ENCODE peak calls at places on chromosomes 16 and 17, in nine cellular contexts. One of them, this sample, is unnamed. For H3K4me1, the result is how much of the 10 kb centered on the place peaks cover.

GRCh38 chr17:50129303-50129945 is 536 bp downstream of the SAMD14 start:
- DNase-seq in sigmoid colon: no peak
- DNase-seq in prostate gland: no peak
- DNase-seq in breast epithelium: no peak
- DNase-seq in stomach: no peak
- DNase-seq in suprapubic skin: no peak
- DNase-seq in SK-N-SH: peak
- DNase-seq in H1: no peak
- DNase-seq in transverse colon: no peak
- DNase-seq in this sample: no peak

GRCh38 chr16:17159616-17160015 is 311.1 kb downstream of the XYLT1 start:
- DNase-seq in SK-N-SH: no peak
- DNase-seq in sigmoid colon: no peak
- DNase-seq in suprapubic skin: no peak
- DNase-seq in stomach: no peak
- DNase-seq in transverse colon: no peak
- DNase-seq in breast epithelium: no peak
- DNase-seq in prostate gland: no peak
- DNase-seq in H1: no peak
- DNase-seq in this sample: no peak

GRCh38 chr16:8137581-8137980 is 452.7 kb downstream of the TMEM114 start:
- DNase-seq in stomach: no peak
- DNase-seq in H1: no peak
- DNase-seq in breast epithelium: no peak
- DNase-seq in SK-N-SH: no peak
- DNase-seq in sigmoid colon: no peak
- DNase-seq in transverse colon: no peak
- DNase-seq in suprapubic skin: no peak
- DNase-seq in prostate gland: no peak
- DNase-seq in this sample: no peak

GRCh38 chr16:55367301-55367745 is 43.3 kb downstream of the IRX6 start:
- DNase-seq in stomach: no peak
- DNase-seq in breast epithelium: no peak
- DNase-seq in suprapubic skin: no peak
- DNase-seq in transverse colon: no peak
- DNase-seq in SK-N-SH: no peak
- DNase-seq in sigmoid colon: no peak
- DNase-seq in H1: no peak
- DNase-seq in prostate gland: no peak
- DNase-seq in this sample: no peak

GRCh38 chr17:81902023-81902652 is at the start of gene NPB:
- DNase-seq in transverse colon: no peak
- DNase-seq in H1: peak
- DNase-seq in SK-N-SH: peak
- DNase-seq in prostate gland: no peak
- DNase-seq in sigmoid colon: no peak
- DNase-seq in stomach: peak
- DNase-seq in suprapubic skin: no peak
- DNase-seq in breast epithelium: no peak
- DNase-seq in this sample: no peak

GRCh38 chr16:52407778-52408177 is 139.2 kb downstream of the TOX3 start:
- DNase-seq in prostate gland: no peak
- DNase-seq in stomach: no peak
- DNase-seq in suprapubic skin: no peak
- DNase-seq in H1: no peak
- DNase-seq in SK-N-SH: no peak
- DNase-seq in sigmoid colon: no peak
- DNase-seq in transverse colon: no peak
- DNase-seq in breast epithelium: no peak
- DNase-seq in this sample: no peak

GRCh38 chr16:16025214-16025968 is 76.0 kb downstream of the ABCC1 start:
- DNase-seq in suprapubic skin: no peak
- DNase-seq in prostate gland: peak
- DNase-seq in SK-N-SH: no peak
- DNase-seq in H1: no peak
- DNase-seq in breast epithelium: peak
- DNase-seq in sigmoid colon: no peak
- DNase-seq in transverse colon: no peak
- DNase-seq in stomach: no peak
- DNase-seq in this sample: no peak

GRCh38 chr16:9050102-9050830 is 41.2 kb upstream of the HAPSTR1 start:
- DNase-seq in SK-N-SH: peak
- DNase-seq in suprapubic skin: no peak
- DNase-seq in breast epithelium: no peak
- DNase-seq in H1: peak
- DNase-seq in stomach: no peak
- DNase-seq in prostate gland: no peak
- DNase-seq in sigmoid colon: no peak
- DNase-seq in transverse colon: no peak
- DNase-seq in this sample: no peak

GRCh38 chr17:32621612-32622312 is 135.0 kb downstream of the CDK5R1 start:
- DNase-seq in SK-N-SH: no peak
- DNase-seq in stomach: no peak
- DNase-seq in suprapubic skin: no peak
- DNase-seq in H1: no peak
- DNase-seq in breast epithelium: no peak
- DNase-seq in prostate gland: no peak
- DNase-seq in transverse colon: no peak
- DNase-seq in sigmoid colon: no peak
- DNase-seq in this sample: no peak

GRCh38 chr17:51046527-51047384 is 73.9 kb downstream of the SPAG9 start:
- DNase-seq in prostate gland: peak
- DNase-seq in stomach: no peak
- DNase-seq in sigmoid colon: peak
- DNase-seq in suprapubic skin: no peak
- DNase-seq in transverse colon: peak
- DNase-seq in breast epithelium: peak
- DNase-seq in SK-N-SH: peak
- DNase-seq in H1: peak
- DNase-seq in this sample: peak

GRCh38 chr17:2396568-2397246 is 4.2 kb downstream of the MNT start:
- DNase-seq in SK-N-SH: peak
- DNase-seq in stomach: peak
- DNase-seq in sigmoid colon: peak
- DNase-seq in prostate gland: peak
- DNase-seq in H1: peak
- DNase-seq in transverse colon: peak
- DNase-seq in breast epithelium: peak
- DNase-seq in suprapubic skin: peak
- DNase-seq in this sample: peak

GRCh38 chr17:44308320-44308818 is at the start of gene RUNDC3A:
- DNase-seq in breast epithelium: peak
- DNase-seq in stomach: peak
- DNase-seq in prostate gland: peak
- DNase-seq in sigmoid colon: peak
- DNase-seq in H1: peak
- DNase-seq in transverse colon: peak
- DNase-seq in suprapubic skin: peak
- DNase-seq in SK-N-SH: peak
- DNase-seq in this sample: peak

GRCh38 chr17:27624555-27624954 is 6.4 kb upstream of the LGALS9 start:
- DNase-seq in breast epithelium: no peak
- DNase-seq in prostate gland: no peak
- DNase-seq in H1: no peak
- DNase-seq in SK-N-SH: no peak
- DNase-seq in suprapubic skin: no peak
- DNase-seq in transverse colon: no peak
- DNase-seq in sigmoid colon: no peak
- DNase-seq in stomach: no peak
- DNase-seq in this sample: no peak

GRCh38 chr17:54864636-54865420 is 35.8 kb upstream of the TOM1L1 start:
- DNase-seq in sigmoid colon: no peak
- DNase-seq in suprapubic skin: no peak
- DNase-seq in H1: no peak
- DNase-seq in stomach: no peak
- DNase-seq in transverse colon: no peak
- DNase-seq in prostate gland: no peak
- DNase-seq in SK-N-SH: no peak
- DNase-seq in breast epithelium: no peak
- DNase-seq in this sample: peak
- TF ChIP-seq POLR2AphosphoS5 in sigmoid colon: no peak
- TF ChIP-seq POLR2AphosphoS5 in suprapubic skin: no peak
- TF ChIP-seq POLR2AphosphoS5 in H1: no peak
- TF ChIP-seq POLR2AphosphoS5 in stomach: no peak
- TF ChIP-seq POLR2AphosphoS5 in transverse colon: no peak
- TF ChIP-seq POLR2AphosphoS5 in prostate gland: no peak
- TF ChIP-seq POLR2AphosphoS5 in SK-N-SH: no peak
- TF ChIP-seq POLR2AphosphoS5 in breast epithelium: no peak
- TF ChIP-seq POLR2AphosphoS5 in this sample: no peak

GRCh38 chr17:73156166-73156840 is 8.5 kb upstream of the SSTR2 start:
- DNase-seq in prostate gland: peak
- DNase-seq in breast epithelium: no peak
- DNase-seq in stomach: peak
- DNase-seq in transverse colon: peak
- DNase-seq in H1: peak
- DNase-seq in sigmoid colon: peak
- DNase-seq in SK-N-SH: peak
- DNase-seq in suprapubic skin: peak
- DNase-seq in this sample: no peak

GRCh38 chr17:73158133-73158532 is 6.7 kb upstream of the SSTR2 start:
- DNase-seq in stomach: no peak
- DNase-seq in SK-N-SH: no peak
- DNase-seq in sigmoid colon: no peak
- DNase-seq in H1: no peak
- DNase-seq in breast epithelium: no peak
- DNase-seq in prostate gland: no peak
- DNase-seq in transverse colon: no peak
- DNase-seq in suprapubic skin: no peak
- DNase-seq in this sample: no peak

GRCh38 chr17:73155410-73156165 is 9.2 kb upstream of the SSTR2 start:
- DNase-seq in SK-N-SH: peak
- DNase-seq in stomach: no peak
- DNase-seq in sigmoid colon: no peak
- DNase-seq in suprapubic skin: no peak
- DNase-seq in H1: peak
- DNase-seq in breast epithelium: no peak
- DNase-seq in prostate gland: no peak
- DNase-seq in transverse colon: no peak
- DNase-seq in this sample: no peak

GRCh38 chr17:73160980-73161630 is 3.7 kb upstream of the SSTR2 start:
- DNase-seq in stomach: no peak
- DNase-seq in sigmoid colon: no peak
- DNase-seq in suprapubic skin: no peak
- DNase-seq in SK-N-SH: no peak
- DNase-seq in H1: no peak
- DNase-seq in breast epithelium: no peak
- DNase-seq in transverse colon: no peak
- DNase-seq in prostate gland: no peak
- DNase-seq in this sample: no peak

DNA sequence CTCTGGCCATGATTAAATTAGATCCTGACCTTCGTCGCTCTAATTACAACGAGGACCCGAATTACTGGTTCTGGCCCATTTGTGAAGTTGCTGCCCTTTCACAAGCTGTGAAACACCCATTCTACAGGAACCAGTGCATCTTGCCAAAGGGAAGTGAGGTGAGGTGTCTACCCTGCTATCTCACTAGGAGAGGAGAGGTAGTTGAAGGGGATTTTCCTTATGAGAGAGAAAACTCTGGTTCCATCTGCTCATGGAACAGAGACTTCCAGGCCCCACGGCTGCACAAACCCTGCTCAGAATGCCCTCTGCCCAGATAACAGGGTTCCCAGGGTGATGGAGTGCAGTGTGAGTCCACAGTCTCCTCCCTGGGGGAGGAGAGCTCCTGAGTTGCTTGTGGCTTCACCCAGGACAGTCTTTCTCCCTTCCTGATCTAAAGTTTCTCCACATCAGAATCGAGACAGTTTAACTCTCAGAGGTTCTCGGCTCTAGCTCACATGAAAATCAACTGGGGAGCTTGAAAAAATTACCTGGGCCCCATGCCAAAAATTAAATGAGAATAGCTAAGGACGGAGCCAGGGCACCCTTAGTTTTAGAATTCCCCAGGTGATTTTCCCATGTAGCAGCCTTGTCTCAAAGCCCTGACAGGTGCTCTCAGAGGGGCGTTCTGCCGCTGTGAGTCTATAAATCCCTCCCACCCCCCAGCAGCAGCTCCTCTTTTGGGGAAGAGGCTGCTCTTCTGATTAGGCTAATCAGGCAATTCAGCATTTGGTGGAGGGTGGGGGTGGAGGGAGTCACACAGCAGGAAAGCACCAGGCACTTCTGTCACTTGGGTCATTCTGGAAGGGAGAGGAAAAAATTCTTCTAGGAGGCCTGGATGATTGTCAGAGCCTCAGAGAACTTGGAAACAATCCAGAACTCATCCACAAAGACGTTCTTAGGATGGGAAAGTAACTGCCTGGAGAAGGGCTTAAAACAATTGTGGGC is 7.6 kb upstream of the SSTR2 start:
- DNase-seq in prostate gland: no peak
- DNase-seq in stomach: no peak
- DNase-seq in transverse colon: no peak
- DNase-seq in breast epithelium: no peak
- DNase-seq in SK-N-SH: peak
- DNase-seq in H1: no peak
- DNase-seq in sigmoid colon: no peak
- DNase-seq in suprapubic skin: no peak
- DNase-seq in this sample: no peak
- H3K4me3 ChIP-seq in prostate gland: no peak
- H3K4me3 ChIP-seq in stomach: no peak
- H3K4me3 ChIP-seq in transverse colon: no peak
- H3K4me3 ChIP-seq in breast epithelium: no peak
- H3K4me3 ChIP-seq in SK-N-SH: no peak
- H3K4me3 ChIP-seq in H1: no peak
- H3K4me3 ChIP-seq in sigmoid colon: no peak
- H3K4me3 ChIP-seq in suprapubic skin: no peak
- H3K4me3 ChIP-seq in this sample: no peak

GRCh38 chr16:3461120-3461519 is 17.6 kb downstream of the NAA60 start:
- DNase-seq in breast epithelium: no peak
- DNase-seq in suprapubic skin: no peak
- DNase-seq in prostate gland: no peak
- DNase-seq in sigmoid colon: no peak
- DNase-seq in stomach: no peak
- DNase-seq in SK-N-SH: no peak
- DNase-seq in H1: no peak
- DNase-seq in transverse colon: no peak
- DNase-seq in this sample: no peak
- H3K4me1 ChIP-seq in breast epithelium: under half
- H3K4me1 ChIP-seq in suprapubic skin: half or more
- H3K4me1 ChIP-seq in prostate gland: under half
- H3K4me1 ChIP-seq in sigmoid colon: half or more
- H3K4me1 ChIP-seq in stomach: under half
- H3K4me1 ChIP-seq in SK-N-SH: under half
- H3K4me1 ChIP-seq in H1: under half
- H3K4me1 ChIP-seq in transverse colon: under half
- H3K4me1 ChIP-seq in this sample: half or more

DNA sequence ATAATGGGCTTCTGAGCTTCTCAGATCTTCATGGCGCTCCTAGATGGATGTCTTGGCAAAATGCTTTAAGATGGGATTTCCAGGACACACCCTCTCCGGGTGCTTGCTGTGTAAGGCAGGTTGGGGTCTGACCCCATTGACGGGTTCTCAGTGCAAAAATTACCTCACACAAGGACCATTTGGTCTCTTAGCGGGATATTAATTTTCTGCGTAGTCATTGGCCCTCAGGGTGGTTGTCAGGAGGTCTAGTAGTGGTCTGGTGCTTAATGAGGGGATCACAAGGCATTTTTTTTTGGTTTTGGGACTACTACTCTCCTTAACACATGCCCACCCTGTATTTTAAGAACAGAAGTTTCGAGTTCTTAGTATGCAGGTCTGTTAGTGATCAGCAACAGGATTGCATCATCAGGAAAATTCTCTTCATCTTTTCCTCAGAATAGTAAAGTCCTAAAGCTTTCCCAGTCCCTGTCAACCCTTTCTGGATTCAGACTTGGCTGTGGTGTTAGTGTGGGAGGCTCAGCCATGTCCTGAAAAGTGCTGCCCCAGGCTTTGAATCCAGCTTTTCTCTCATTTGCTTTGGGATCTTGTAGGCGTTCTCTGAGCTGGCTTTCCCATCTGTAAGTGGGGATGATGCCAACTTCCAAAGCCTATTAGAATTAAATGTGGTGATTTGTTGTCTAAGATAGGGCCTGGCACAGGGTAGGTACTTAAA is 2.8 kb downstream of the ALKBH5 start:
- DNase-seq in prostate gland: no peak
- DNase-seq in breast epithelium: peak
- DNase-seq in transverse colon: no peak
- DNase-seq in sigmoid colon: no peak
- DNase-seq in SK-N-SH: no peak
- DNase-seq in stomach: no peak
- DNase-seq in H1: no peak
- DNase-seq in suprapubic skin: no peak
- DNase-seq in this sample: no peak
- TF ChIP-seq POLR2AphosphoS5 in prostate gland: no peak
- TF ChIP-seq POLR2AphosphoS5 in breast epithelium: no peak
- TF ChIP-seq POLR2AphosphoS5 in transverse colon: no peak
- TF ChIP-seq POLR2AphosphoS5 in sigmoid colon: no peak
- TF ChIP-seq POLR2AphosphoS5 in SK-N-SH: peak
- TF ChIP-seq POLR2AphosphoS5 in stomach: no peak
- TF ChIP-seq POLR2AphosphoS5 in H1: no peak
- TF ChIP-seq POLR2AphosphoS5 in suprapubic skin: no peak
- TF ChIP-seq POLR2AphosphoS5 in this sample: no peak

This sample was measured in esophagus muscularis mucosa.